ENCODE peak calls at places on chromosomes 1 and 21, in seven cellular contexts. One of them, this sample, is unnamed.
A peak's percentile ranks its signal among the peaks of the same experiment; 100 is the strongest.

GRCh38 chr1:88609051-88609450 is 75.0 kb upstream of the PKN2 start:
- DNase-seq in esophagus muscularis mucosa: no peak
- DNase-seq in thoracic aorta: no peak
- DNase-seq in suprapubic skin: no peak
- DNase-seq in body of pancreas: no peak
- DNase-seq in psoas muscle: no peak
- DNase-seq in OCI-LY7: no peak
- DNase-seq in this sample: no peak

GRCh38 chr1:207218512-207219352 is 102.7 kb upstream of the CD55 start:
- DNase-seq in esophagus muscularis mucosa: no peak
- DNase-seq in suprapubic skin: no peak
- DNase-seq in psoas muscle: no peak
- DNase-seq in OCI-LY7: no peak
- DNase-seq in body of pancreas: peak; percentile 10
- DNase-seq in thoracic aorta: no peak
- DNase-seq in this sample: peak; percentile 21

GRCh38 chr1:186763107-186763506 is 65.6 kb upstream of the PLA2G4A start:
- DNase-seq in suprapubic skin: no peak
- DNase-seq in psoas muscle: no peak
- DNase-seq in OCI-LY7: no peak
- DNase-seq in thoracic aorta: no peak
- DNase-seq in body of pancreas: no peak
- DNase-seq in esophagus muscularis mucosa: no peak
- DNase-seq in this sample: no peak

GRCh38 chr1:52533710-52534109 is 19.2 kb downstream of the TUT4 start:
- DNase-seq in thoracic aorta: no peak
- DNase-seq in OCI-LY7: no peak
- DNase-seq in psoas muscle: no peak
- DNase-seq in body of pancreas: no peak
- DNase-seq in suprapubic skin: no peak
- DNase-seq in esophagus muscularis mucosa: no peak
- DNase-seq in this sample: no peak

GRCh38 chr21:45403133-45403824 is 1.7 kb upstream of the COL18A1 start:
- DNase-seq in esophagus muscularis mucosa: no peak
- DNase-seq in psoas muscle: peak; percentile 39
- DNase-seq in body of pancreas: no peak
- DNase-seq in suprapubic skin: no peak
- DNase-seq in thoracic aorta: no peak
- DNase-seq in OCI-LY7: no peak
- DNase-seq in this sample: peak; percentile 58

GRCh38 chr1:25769625-25770024 is 30.4 kb upstream of the SELENON start:
- DNase-seq in thoracic aorta: no peak
- DNase-seq in OCI-LY7: no peak
- DNase-seq in suprapubic skin: no peak
- DNase-seq in body of pancreas: no peak
- DNase-seq in esophagus muscularis mucosa: no peak
- DNase-seq in psoas muscle: no peak
- DNase-seq in this sample: no peak

GRCh38 chr1:207404849-207405525 is 49.1 kb upstream of the CR2 start:
- DNase-seq in psoas muscle: no peak
- DNase-seq in thoracic aorta: no peak
- DNase-seq in suprapubic skin: no peak
- DNase-seq in body of pancreas: peak; percentile 34
- DNase-seq in esophagus muscularis mucosa: no peak
- DNase-seq in OCI-LY7: peak; percentile 78
- DNase-seq in this sample: no peak

GRCh38 chr21:41283211-41283818 is 33.3 kb upstream of the FAM3B start:
- DNase-seq in thoracic aorta: no peak
- DNase-seq in suprapubic skin: no peak
- DNase-seq in OCI-LY7: peak; percentile 85
- DNase-seq in esophagus muscularis mucosa: peak; percentile 91
- DNase-seq in psoas muscle: no peak
- DNase-seq in body of pancreas: peak; percentile 80
- DNase-seq in this sample: no peak

GRCh38 chr21:41357546-41357945 is 4.3 kb upstream of the MX2 start:
- DNase-seq in psoas muscle: no peak
- DNase-seq in thoracic aorta: no peak
- DNase-seq in esophagus muscularis mucosa: no peak
- DNase-seq in suprapubic skin: no peak
- DNase-seq in OCI-LY7: no peak
- DNase-seq in body of pancreas: no peak
- DNase-seq in this sample: no peak

DNA sequence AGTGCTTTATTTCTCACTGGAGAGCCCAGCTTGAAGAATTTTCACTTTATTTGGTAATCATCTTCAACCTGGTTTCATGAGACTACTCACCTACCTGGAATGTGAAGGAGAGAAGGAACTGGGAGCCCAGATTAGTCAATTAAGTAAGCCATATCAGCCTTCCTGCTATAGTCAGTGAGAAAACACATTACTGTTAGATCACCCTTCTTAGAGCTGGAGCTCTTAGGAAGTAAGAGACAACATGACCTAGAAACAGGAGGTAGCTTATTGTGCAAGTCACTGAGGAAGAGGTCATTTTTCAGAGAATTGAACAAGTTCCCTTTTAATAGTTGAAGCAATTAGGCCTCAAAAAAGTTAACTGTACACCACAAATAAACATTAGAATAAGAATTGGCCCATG is 49.2 kb upstream of the TEKT2 start:
- DNase-seq in suprapubic skin: no peak
- DNase-seq in psoas muscle: no peak
- DNase-seq in esophagus muscularis mucosa: no peak
- DNase-seq in thoracic aorta: no peak
- DNase-seq in body of pancreas: no peak
- DNase-seq in OCI-LY7: no peak
- DNase-seq in this sample: no peak
- H3K27ac ChIP-seq in suprapubic skin: no peak overlapping the region
- H3K27ac ChIP-seq in psoas muscle: no peak overlapping the region
- H3K27ac ChIP-seq in esophagus muscularis mucosa: no peak overlapping the region
- H3K27ac ChIP-seq in thoracic aorta: no peak overlapping the region
- H3K27ac ChIP-seq in body of pancreas: no peak overlapping the region
- H3K27ac ChIP-seq in OCI-LY7: no peak overlapping the region
- H3K27ac ChIP-seq in this sample: no peak overlapping the region

DNA sequence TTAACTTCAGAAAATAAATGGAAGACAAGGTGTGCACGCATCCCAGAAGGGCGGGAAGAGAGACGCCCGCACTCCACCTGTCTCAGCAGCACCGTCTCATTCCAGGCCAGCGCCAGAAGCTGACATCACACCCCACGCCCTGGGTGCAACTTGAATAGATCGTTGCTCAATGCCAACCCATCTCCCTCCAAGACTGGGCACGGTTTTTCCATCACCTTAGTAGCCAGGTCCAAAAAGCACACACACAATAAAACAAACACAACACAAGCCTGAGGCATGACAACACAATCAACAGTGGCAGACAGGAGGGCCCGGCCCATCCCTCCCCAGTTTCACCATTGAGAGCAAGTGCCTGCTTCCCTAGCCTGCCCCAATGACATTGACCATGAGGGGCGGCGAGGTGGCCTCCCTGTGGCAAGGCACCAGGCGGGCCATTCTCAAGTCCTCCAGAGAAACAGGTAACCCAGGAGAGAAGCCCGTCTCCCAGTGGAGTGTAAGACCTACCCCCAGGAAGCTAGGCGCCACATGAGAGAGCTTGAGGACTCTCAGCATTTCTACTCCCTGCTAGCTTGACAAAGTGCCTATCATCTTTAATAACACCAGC is 2.7 kb downstream of the IFFO2 start:
- DNase-seq in psoas muscle: no peak
- DNase-seq in body of pancreas: no peak
- DNase-seq in suprapubic skin: no peak
- DNase-seq in OCI-LY7: no peak
- DNase-seq in thoracic aorta: no peak
- DNase-seq in esophagus muscularis mucosa: no peak
- DNase-seq in this sample: no peak
- H3K4me1 ChIP-seq in psoas muscle: peaks cover 38% of the 10 kb centered on the region
- H3K4me1 ChIP-seq in body of pancreas: peaks cover 73% of the 10 kb centered on the region
- H3K4me1 ChIP-seq in suprapubic skin: peaks cover 81% of the 10 kb centered on the region
- H3K4me1 ChIP-seq in OCI-LY7: peaks cover 15% of the 10 kb centered on the region
- H3K4me1 ChIP-seq in thoracic aorta: peaks cover 36% of the 10 kb centered on the region
- H3K4me1 ChIP-seq in esophagus muscularis mucosa: peaks cover 79% of the 10 kb centered on the region
- H3K4me1 ChIP-seq in this sample: peaks cover 49% of the 10 kb centered on the region

DNA sequence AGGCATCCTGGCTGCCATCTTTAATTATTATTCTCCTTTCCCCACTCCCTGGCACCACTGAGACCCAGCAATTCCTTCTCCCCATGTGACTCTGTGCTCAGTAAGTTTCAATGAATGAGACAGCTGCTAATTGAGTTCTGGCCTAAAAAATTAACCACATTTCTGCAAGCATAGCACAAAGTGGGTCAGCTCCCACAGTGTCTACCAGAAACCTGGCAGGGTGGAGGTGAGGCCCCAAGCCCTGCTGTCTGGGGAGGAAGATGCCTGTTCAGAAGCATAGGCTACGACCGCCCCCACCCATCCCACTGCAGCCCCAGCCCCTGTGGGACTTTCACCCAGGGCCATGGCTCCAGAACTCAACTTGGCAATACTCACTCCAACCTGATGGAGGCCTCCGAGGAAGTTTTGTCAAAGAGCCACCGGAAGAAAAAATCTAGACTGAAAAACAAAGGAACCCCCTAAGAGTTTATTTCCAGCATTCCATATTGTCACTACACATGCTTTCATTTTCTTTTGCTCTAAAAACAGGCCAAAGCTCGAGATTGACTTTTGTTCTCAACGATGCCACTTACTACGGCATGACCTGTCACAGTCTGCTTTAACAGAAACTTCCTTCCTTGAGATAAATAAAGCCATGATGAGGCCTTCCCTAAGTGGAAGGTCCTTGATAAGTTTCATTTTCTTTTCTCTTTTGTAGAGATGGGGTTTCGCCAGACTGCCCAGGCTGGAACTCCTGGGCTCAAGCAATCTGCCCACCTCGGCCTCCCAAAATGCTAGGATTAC is 26.5 kb downstream of the TMEM63A start:
- DNase-seq in esophagus muscularis mucosa: no peak
- DNase-seq in thoracic aorta: no peak
- DNase-seq in suprapubic skin: no peak
- DNase-seq in body of pancreas: no peak
- DNase-seq in psoas muscle: peak; percentile 29
- DNase-seq in OCI-LY7: no peak
- DNase-seq in this sample: no peak
- TF ChIP-seq CTCF in esophagus muscularis mucosa: no peak
- TF ChIP-seq CTCF in thoracic aorta: no peak
- TF ChIP-seq CTCF in suprapubic skin: no peak
- TF ChIP-seq CTCF in body of pancreas: no peak
- TF ChIP-seq CTCF in psoas muscle: no peak
- TF ChIP-seq CTCF in OCI-LY7: no peak
- TF ChIP-seq CTCF in this sample: no peak

GRCh38 chr1:23553206-23553895 is 6.0 kb downstream of the ID3 start:
- DNase-seq in suprapubic skin: no peak
- DNase-seq in body of pancreas: no peak
- DNase-seq in psoas muscle: no peak
- DNase-seq in esophagus muscularis mucosa: no peak
- DNase-seq in OCI-LY7: no peak
- DNase-seq in thoracic aorta: no peak
- DNase-seq in this sample: no peak
- H3K27ac ChIP-seq in suprapubic skin: peak overlapping the region; percentile 91
- H3K27ac ChIP-seq in body of pancreas: no peak overlapping the region
- H3K27ac ChIP-seq in psoas muscle: peak overlapping the region; percentile 79
- H3K27ac ChIP-seq in esophagus muscularis mucosa: peak overlapping the region; percentile 97
- H3K27ac ChIP-seq in OCI-LY7: peak overlapping the region; percentile 86
- H3K27ac ChIP-seq in thoracic aorta: peak overlapping the region; percentile 92
- H3K27ac ChIP-seq in this sample: peak overlapping the region; percentile 94